ENCODE peak calls at places on chromosomes 1 and 21, in four cellular contexts. Y is heart left ventricle, P is transverse colon, C is heart right ventricle. U is an unnamed sample. For H3K36me3, the result is how much of the 10 kb centered on the place peaks cover.

GRCh38 chr1:196115641-196116040 is 492.6 kb downstream of the KCNT2 start:
- DNase-seq in Y (peak), P (no peak), C (peak), U (peak)

GRCh38 chr1:154481058-154481457 is 21.0 kb upstream of the TDRD10 start:
- DNase-seq in Y (no peak), P (no peak), C (no peak), U (no peak)

GRCh38 chr21:27219068-27219467 is 252.2 kb upstream of the ADAMTS5 start:
- DNase-seq in Y (no peak), P (no peak), C (no peak), U (no peak)

GRCh38 chr21:39014751-39015150 is 168.5 kb downstream of the PSMG1 start:
- DNase-seq in Y (no peak), P (no peak), C (no peak), U (no peak)

GRCh38 chr1:226549094-226549936 is 751 bp downstream of the STUM start:
- DNase-seq in Y (no peak), P (peak), C (no peak), U (no peak)

GRCh38 chr1:160956966-160957365 is 2.4 kb upstream of the ITLN2 start:
- DNase-seq in Y (no peak), P (no peak), C (no peak), U (no peak)

GRCh38 chr1:5879421-5879820 is 112.8 kb downstream of the NPHP4 start:
- DNase-seq in Y (no peak), P (no peak), C (no peak), U (no peak)

GRCh38 chr21:28561772-28562171 is 430.9 kb downstream of the LTN1 start:
- DNase-seq in Y (no peak), P (no peak), C (no peak), U (no peak)

GRCh38 chr1:165793951-165794350 is 25.3 kb upstream of the TMCO1 start:
- DNase-seq in Y (no peak), P (no peak), C (no peak), U (no peak)

GRCh38 chr21:21730524-21730923 is 732.3 kb downstream of the NCAM2 start:
- DNase-seq in Y (no peak), P (no peak), C (no peak), U (no peak)

GRCh38 chr1:166084613-166085012 is 82.2 kb downstream of the FAM78B start:
- DNase-seq in Y (no peak), P (no peak), C (no peak), U (no peak)

GRCh38 chr1:91736999-91737615 is 148.8 kb downstream of the TGFBR3 start:
- DNase-seq in Y (no peak), P (peak), C (no peak), U (peak)

GRCh38 chr21:38965241-38965640 is 159.5 kb downstream of the ETS2 start:
- DNase-seq in Y (no peak), P (no peak), C (no peak), U (no peak)

DNA sequence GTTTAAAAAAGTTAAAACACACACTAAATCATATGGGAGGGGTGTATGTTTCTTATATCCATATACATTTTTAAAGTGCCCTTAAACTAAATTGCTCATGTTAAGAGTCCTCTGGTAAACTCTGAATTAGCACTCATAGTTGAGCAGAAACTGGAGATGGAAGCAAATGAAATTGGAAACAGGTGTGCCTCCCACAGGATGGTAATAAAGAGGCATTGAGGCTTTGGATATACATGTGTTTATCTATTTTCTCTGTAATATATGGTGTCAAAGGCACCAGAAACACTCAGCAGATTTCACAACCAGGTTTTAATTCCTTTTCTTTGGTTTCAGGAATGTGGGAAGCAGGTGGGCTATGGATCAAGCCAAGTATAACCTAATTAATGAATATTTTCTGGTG is 188.7 kb downstream of the HS2ST1 start:
- DNase-seq in Y (no peak), P (no peak), C (no peak), U (no peak)
- H3K36me3 ChIP-seq in Y (under half), P (under half), C (under half), U (under half)

GRCh38 chr1:2545754-2546514 is 10.2 kb upstream of the TNFRSF14 start:
- DNase-seq in Y (peak), P (peak), C (peak), U (peak)

GRCh38 chr1:2547210-2548067 is 8.7 kb upstream of the TNFRSF14 start:
- DNase-seq in Y (no peak), P (peak), C (peak), U (no peak)

GRCh38 chr1:2544875-2545638 is 11.1 kb upstream of the TNFRSF14 start:
- DNase-seq in Y (no peak), P (no peak), C (no peak), U (no peak)

GRCh38 chr1:2546515-2547209 is 9.5 kb upstream of the TNFRSF14 start:
- DNase-seq in Y (peak), P (peak), C (peak), U (peak)

GRCh38 chr1:2548068-2548589 is 8.0 kb upstream of the TNFRSF14 start:
- DNase-seq in Y (peak), P (peak), C (peak), U (no peak)
- H3K4me3 ChIP-seq in Y (peak), P (peak), C (peak), U (peak)

DNA sequence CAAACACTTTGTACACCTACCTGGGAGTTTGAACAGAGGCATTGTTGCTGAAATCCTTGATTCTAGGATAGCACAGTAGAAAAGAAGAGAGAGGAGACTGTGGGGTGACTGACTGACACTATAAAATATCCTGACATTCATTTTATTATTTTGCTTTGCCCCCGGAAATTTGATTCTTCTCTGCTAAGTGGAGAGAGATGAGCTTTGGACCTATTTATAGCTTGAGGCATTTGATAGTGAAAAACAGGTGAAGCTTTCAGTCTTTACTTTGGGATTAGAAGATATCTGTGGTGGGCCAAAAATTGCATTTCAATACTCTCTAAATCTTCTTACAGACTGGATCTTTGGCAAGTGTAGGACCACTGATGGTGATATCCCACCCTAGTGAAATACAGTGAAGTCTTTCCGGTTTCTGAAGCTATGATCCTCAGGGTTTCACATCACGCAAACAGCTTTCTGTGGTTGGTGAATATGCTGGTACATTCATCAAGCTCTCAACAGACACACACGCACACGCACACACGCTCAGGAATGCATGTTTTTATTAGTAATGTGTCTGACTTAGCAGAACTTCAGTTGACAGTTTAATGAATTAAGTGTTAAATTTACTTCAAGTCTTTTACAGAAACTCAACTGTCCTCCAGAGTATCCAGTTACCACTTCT is at the start of gene AMPD1:
- DNase-seq in Y (no peak), P (peak), C (no peak), U (no peak)
- H3K27ac ChIP-seq in Y (no peak), P (peak), C (no peak), U (no peak)

DNA sequence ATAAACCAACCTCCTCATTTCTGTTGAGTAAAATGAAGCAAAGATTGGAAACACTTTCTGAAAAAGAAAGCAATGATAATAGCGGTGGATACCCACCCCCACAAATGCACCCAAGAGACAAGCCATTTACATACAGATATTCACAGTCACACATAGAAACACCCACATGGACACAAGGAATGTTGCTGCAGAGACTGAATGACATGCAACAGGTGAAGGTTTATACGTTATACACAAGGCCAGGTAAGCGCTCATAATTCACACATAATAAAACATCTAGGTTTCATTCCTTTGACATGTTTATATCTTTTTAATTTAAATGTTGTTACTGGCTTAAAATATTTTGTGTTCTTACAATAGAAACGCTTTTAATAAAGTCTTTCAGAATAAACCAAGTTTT is 21.3 kb downstream of the ARV1 start:
- DNase-seq in Y (no peak), P (no peak), C (no peak), U (no peak)
- H3K36me3 ChIP-seq in Y (half or more), P (half or more), C (half or more), U (under half)

DNA sequence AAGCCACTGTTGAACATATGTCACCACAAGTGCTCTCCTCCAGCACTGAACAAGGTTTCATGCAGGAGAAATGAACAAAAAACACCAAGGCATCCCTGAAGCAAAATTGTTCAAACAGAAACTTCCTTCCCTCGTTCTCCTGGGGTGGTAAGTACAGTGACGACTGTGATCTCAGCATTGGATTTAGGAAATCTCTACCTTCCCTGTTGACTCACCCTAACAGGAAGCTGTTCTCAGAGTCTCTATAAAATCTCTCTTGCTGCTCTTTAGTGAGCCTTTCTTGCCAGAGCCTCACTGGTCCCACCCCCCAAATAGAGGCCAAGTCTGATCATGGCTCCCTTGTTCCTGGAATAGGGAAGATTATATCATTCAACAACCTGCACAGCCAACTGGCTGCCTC is 12.5 kb downstream of the VSIG8 start:
- DNase-seq in Y (no peak), P (no peak), C (no peak), U (no peak)
- H3K4me3 ChIP-seq in Y (no peak), P (no peak), C (no peak), U (no peak)

DNA sequence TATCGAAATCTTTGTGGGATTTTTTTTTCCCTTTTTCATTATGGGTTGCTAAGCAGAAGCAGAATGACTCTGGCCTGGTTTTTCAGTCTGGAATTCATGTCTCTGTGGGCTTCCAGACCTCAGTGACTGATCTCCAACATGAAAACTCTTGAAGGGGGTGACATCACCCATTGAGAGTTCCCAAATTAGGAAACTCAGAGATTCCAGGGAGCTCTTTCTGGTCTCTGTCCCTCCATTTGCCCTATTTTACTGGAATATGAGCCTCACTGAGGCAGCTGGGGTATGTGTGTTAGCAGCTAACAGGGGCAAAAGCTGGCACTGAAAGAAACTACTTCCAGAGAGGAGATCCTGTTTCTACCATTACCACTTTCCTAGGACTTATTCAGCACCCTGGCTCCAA is 203.3 kb upstream of the SPAG17 start:
- DNase-seq in Y (no peak), P (no peak), C (no peak), U (no peak)
- H3K27ac ChIP-seq in Y (no peak), P (no peak), C (no peak), U (no peak)

GRCh38 chr1:179108644-179109043 is 26.8 kb downstream of the TOR3A start:
- DNase-seq in Y (no peak), P (no peak), C (no peak), U (no peak)
- H3K36me3 ChIP-seq in Y (half or more), P (under half), C (half or more), U (under half)